ENCODE peak calls at places on chromosomes 11 and 22, in four cellular contexts. R is HEK293T, Z is HepG2, E is K562. K is an unnamed sample.

GRCh38 chr22:20031732-20032406 is 11.0 kb downstream of the TANGO2 start:
- DNase-seq in R (no peak), Z (no peak), E (no peak), K (no peak)

GRCh38 chr22:45935573-45935972 is 41.4 kb downstream of the WNT7B start:
- DNase-seq in R (no peak), Z (no peak), E (no peak), K (no peak)

GRCh38 chr11:1111545-1112212 is 37.0 kb downstream of the MUC2 start:
- DNase-seq in R (no peak), Z (no peak), E (no peak), K (no peak)

GRCh38 chr11:78883506-78883905 is 308.8 kb upstream of the NARS2 start:
- DNase-seq in R (no peak), Z (no peak), E (no peak), K (no peak)

GRCh38 chr11:8004008-8004407 is 16.9 kb downstream of the EIF3F start:
- DNase-seq in R (no peak), Z (no peak), E (no peak), K (no peak)

GRCh38 chr11:45022294-45023064 is 71.8 kb upstream of the TP53I11 start:
- DNase-seq in R (no peak), Z (no peak), E (no peak), K (no peak)

GRCh38 chr11:11349870-11350325 is 3.2 kb downstream of the CSNK2A3 start:
- DNase-seq in R (no peak), Z (no peak), E (no peak), K (no peak)

GRCh38 chr11:63841554-63841953 is 2.6 kb downstream of the MARK2 start:
- DNase-seq in R (no peak), Z (no peak), E (no peak), K (peak; percentile 48)

GRCh38 chr11:12266943-12267342 is 110.4 kb upstream of the PARVA start:
- DNase-seq in R (no peak), Z (no peak), E (no peak), K (peak; percentile 42)

GRCh38 chr11:69231466-69232018 is 62.4 kb upstream of the MYEOV start:
- DNase-seq in R (no peak), Z (no peak), E (no peak), K (no peak)

GRCh38 chr11:96168623-96169022 is 174.4 kb downstream of the MAML2 start:
- DNase-seq in R (no peak), Z (no peak), E (no peak), K (no peak)

GRCh38 chr11:91749231-91749630 is 475.4 kb upstream of the FAT3 start:
- DNase-seq in R (no peak), Z (no peak), E (no peak), K (no peak)

GRCh38 chr22:29503811-29504372 is 23.9 kb downstream of the NEFH start:
- DNase-seq in R (no peak), Z (no peak), E (peak; percentile 71), K (no peak)

GRCh38 chr22:17264321-17265052 is 45.3 kb upstream of the ADA2 start:
- DNase-seq in R (no peak), Z (no peak), E (no peak), K (peak; percentile 59)

GRCh38 chr22:17265649-17266248 is 46.5 kb upstream of the ADA2 start:
- DNase-seq in R (no peak), Z (no peak), E (no peak), K (no peak)

GRCh38 chr22:17267661-17268330 is 48.6 kb upstream of the ADA2 start:
- DNase-seq in R (no peak), Z (no peak), E (no peak), K (no peak)

GRCh38 chr22:17268501-17269223 is 49.4 kb upstream of the ADA2 start:
- DNase-seq in R (no peak), Z (no peak), E (peak; percentile 63), K (no peak)

GRCh38 chr22:17266261-17266971 is 47.2 kb upstream of the ADA2 start:
- DNase-seq in R (peak; percentile 36), Z (no peak), E (no peak), K (peak; percentile 81)
- TF ChIP-seq ELF4 in R (no peak), Z (no peak), E (no peak), K (no peak)

GRCh38 chr11:117876341-117877119 is at the start of gene FXYD6:
- DNase-seq in R (peak; percentile 77), Z (no peak), E (no peak), K (peak; percentile 71)
- TF ChIP-seq ELF4 in R (no peak), Z (no peak), E (no peak), K (peak; percentile 55)

DNA sequence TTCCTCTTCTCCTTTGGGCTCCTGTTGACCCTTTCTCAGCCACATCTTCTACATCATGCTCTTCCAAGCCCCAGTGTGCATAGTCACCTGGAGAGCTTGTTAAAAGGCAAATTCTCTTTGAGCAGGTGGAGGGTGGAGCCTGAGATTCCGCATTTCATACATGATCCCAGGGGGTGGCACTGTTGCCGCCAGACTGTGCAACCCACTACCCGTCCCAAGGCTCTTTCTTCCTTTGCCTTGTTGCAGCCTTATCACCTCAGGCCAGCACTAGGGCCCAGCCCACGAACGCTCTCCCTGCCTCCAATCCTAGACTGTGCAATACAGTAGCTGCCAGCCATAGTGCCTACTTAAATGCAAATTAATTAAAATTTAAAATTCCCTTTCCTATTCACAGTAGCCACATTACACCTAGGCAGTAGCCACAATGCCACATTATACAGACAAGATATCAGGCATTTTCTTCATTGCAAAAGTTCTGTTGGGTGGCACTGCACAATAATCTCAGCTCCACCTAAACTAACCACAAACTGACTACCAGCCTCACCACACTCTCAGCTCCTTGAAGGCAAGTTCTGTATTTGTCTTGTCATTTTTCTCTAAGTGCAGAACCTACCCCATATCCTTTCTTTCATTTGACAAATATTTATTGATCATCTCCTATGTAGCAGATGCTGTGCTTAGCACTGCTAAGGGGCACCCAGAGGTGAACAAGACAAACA is 4.6 kb upstream of the KCNJ5 start:
- DNase-seq in R (peak; percentile 28), Z (no peak), E (no peak), K (no peak)
- TF ChIP-seq ELF4 in R (no peak), Z (no peak), E (no peak), K (no peak)

GRCh38 chr11:133904818-133905515 is 51.8 kb downstream of the IGSF9B start:
- DNase-seq in R (no peak), Z (no peak), E (no peak), K (no peak)
- TF ChIP-seq ELF4 in R (no peak), Z (no peak), E (no peak), K (no peak)

DNA sequence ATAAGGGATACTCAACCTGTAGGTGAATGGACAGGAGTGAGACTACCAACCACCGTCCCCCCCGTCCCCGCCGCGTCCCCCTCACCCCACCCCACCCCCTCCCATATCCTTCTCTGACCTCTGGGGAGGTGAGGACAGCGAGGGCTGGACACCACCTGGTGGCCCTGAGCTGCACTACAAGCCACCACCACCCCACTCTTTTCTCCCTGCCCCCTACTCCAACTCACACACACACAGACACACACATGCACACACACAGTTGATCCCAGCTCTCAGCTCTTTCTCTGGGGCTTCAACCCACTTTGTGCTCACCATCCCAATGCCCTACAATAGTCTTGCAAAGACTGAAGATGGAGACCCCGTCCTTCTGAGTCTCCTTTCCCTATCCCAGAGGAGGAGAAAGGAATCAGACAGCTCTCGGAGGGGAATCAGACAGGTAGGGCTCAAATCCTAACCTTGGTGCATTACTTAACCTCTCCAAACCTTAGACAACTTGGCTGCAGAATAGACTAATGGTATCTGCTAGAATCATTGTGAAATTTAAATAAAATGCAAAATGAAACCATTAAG is 100.8 kb downstream of the PDE2A start:
- DNase-seq in R (peak; percentile 82), Z (peak; percentile 9), E (peak; percentile 80), K (peak; percentile 78)
- TF ChIP-seq ELF4 in R (no peak), Z (no peak), E (no peak), K (no peak)

DNA sequence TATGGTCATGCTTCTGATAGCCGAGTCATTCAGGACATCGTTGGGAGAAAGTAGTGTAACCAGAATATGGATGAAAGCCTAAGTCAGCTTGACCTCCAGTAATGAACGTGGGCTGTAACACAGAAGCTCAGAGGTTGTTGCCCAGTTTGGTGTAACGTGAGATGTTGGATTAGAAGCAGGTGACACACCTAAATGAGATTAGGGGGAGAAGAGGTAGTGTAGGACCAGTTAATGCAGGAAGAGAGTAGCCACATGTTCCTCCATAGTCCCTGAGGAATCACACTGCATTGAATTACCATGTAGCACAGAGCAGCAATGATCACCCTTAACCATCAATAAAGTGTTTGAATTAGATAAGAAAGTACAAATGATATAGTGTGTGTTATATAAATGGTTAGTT is 20.4 kb downstream of the FBXO7 start:
- DNase-seq in R (no peak), Z (no peak), E (no peak), K (no peak)
- TF ChIP-seq ELF4 in R (no peak), Z (no peak), E (no peak), K (no peak)

DNA sequence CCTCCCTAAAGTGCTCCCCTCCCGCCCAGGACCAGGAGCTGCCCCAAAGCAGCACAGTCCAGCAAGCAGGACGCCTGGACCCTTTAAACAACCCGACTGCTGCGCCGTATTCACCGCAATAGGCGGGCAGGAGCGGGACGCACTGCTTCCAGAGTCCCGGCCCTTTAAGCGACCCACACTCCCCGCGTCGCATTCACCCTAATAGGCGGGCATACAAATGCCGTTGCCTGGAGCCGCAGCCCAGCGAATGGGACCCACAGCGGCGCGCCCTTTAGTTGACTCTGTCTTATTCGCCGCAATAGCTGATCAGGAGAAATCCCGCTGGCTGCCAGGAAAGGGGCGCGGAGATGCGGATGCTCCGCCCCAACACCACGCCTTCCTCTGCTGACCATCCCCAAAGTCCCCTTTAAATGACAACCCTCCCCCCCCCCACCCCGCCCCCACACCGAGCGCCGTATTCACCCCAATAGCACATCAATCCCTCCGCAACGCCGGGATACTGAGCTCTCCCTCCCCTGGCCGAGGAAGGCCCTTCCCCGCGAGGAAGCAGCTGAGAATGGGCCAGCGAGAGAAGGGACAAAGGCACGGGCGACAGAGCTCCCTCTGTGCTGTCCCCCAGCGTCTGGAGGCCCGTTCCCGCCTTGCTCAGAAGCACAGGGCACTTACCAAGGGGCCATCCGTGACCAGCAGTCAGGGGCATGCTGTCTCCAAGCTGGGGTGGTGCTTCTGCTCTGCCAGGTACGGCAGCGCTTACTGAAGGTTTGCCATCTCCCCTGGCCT is 4.7 kb downstream of the OSBPL5 start:
- DNase-seq in R (peak; percentile 83), Z (no peak), E (no peak), K (peak; percentile 93)
- TF ChIP-seq ELF4 in R (no peak), Z (no peak), E (no peak), K (no peak)

DNA sequence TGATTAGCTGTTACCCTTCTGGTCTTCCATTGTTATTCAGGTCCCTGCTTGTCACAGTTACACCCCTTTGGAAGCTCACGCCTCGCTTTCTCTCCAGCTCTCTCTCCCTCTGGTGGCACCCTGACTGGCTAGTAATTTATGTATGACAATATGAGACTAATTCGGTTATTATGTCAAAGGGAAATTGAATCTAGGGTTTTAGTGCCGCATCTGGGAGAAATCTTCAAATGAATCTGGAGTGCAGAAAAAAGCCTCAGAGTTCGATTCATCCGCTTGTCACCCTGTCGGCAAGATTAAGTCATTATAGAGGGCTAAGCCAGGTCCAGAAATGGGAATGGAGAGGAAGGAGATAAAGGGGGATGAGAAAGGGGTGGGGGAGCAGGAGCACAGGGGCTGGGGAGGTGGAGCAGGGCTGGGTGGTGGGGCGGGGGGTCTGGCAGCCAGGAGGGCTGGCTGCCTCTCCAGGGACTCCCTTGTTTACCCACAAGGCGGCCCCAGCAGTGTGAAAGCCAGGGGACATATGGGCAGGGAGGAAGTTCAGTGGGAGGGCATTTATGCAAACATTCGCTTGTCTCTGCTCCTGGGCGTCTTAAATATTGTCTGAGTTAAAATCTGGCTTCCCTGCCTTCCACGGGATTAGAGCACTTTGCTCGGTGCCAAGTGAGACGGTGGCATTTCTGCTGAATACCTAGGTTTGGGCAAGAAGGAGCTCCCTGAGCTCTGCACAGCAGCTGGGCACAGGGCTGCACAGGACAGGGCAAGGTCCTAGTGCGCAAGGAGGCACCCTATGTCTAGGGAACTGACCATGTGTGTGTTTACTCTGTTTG is 179.1 kb upstream of the NECTIN1 start:
- DNase-seq in R (no peak), Z (no peak), E (no peak), K (no peak)
- TF ChIP-seq ELF4 in R (no peak), Z (no peak), E (no peak), K (no peak)

GRCh38 chr11:61895718-61896059 is 4.3 kb upstream of the FADS3 start:
- DNase-seq in R (no peak), Z (no peak), E (no peak), K (no peak)
- TF ChIP-seq ELF4 in R (no peak), Z (no peak), E (no peak), K (no peak)

K was measured in WTC11.